ENCODE peak calls at places on chromosomes 5 and 9, in eight cellular contexts. One of them, this sample, is unnamed.

GRCh38 chr5:74316064-74316586 is 324.4 kb downstream of the ENC1 start:
- DNase-seq in chondrocyte: no peak
- DNase-seq in head of caudate nucleus: no peak
- DNase-seq in CD8-positive, alpha-beta memory T cell: no peak
- DNase-seq in OCI-M1: peak; percentile 20
- DNase-seq in NCI-H774: peak; percentile 28
- DNase-seq in AG08396: peak; percentile 81
- DNase-seq in activated CD8-positive, alpha-beta memory T cell treated with anti-CD3 and anti-CD28 coated beads for 24 hours: no peak
- DNase-seq in this sample: peak; percentile 14

GRCh38 chr9:89455356-89455824 is 42.5 kb downstream of the SEMA4D start:
- DNase-seq in NCI-H774: no peak
- DNase-seq in CD8-positive, alpha-beta memory T cell: no peak
- DNase-seq in AG08396: no peak
- DNase-seq in head of caudate nucleus: no peak
- DNase-seq in activated CD8-positive, alpha-beta memory T cell treated with anti-CD3 and anti-CD28 coated beads for 24 hours: no peak
- DNase-seq in OCI-M1: no peak
- DNase-seq in chondrocyte: no peak
- DNase-seq in this sample: no peak

GRCh38 chr5:134130239-134130945 is 15.9 kb downstream of the TCF7 start:
- DNase-seq in activated CD8-positive, alpha-beta memory T cell treated with anti-CD3 and anti-CD28 coated beads for 24 hours: no peak
- DNase-seq in chondrocyte: peak; percentile 47
- DNase-seq in head of caudate nucleus: no peak
- DNase-seq in NCI-H774: no peak
- DNase-seq in CD8-positive, alpha-beta memory T cell: no peak
- DNase-seq in AG08396: no peak
- DNase-seq in OCI-M1: no peak
- DNase-seq in this sample: no peak

GRCh38 chr9:126151671-126152050 is 175.0 kb upstream of the MVB12B start:
- DNase-seq in CD8-positive, alpha-beta memory T cell: no peak
- DNase-seq in activated CD8-positive, alpha-beta memory T cell treated with anti-CD3 and anti-CD28 coated beads for 24 hours: peak; percentile 24
- DNase-seq in AG08396: peak; percentile 36
- DNase-seq in head of caudate nucleus: no peak
- DNase-seq in NCI-H774: peak; percentile 42
- DNase-seq in chondrocyte: no peak
- DNase-seq in OCI-M1: no peak
- DNase-seq in this sample: peak; percentile 64

GRCh38 chr5:142246-142810 is 49.0 kb upstream of the LRRC14B start:
- DNase-seq in NCI-H774: no peak
- DNase-seq in activated CD8-positive, alpha-beta memory T cell treated with anti-CD3 and anti-CD28 coated beads for 24 hours: no peak
- DNase-seq in chondrocyte: no peak
- DNase-seq in OCI-M1: no peak
- DNase-seq in head of caudate nucleus: no peak
- DNase-seq in AG08396: peak; percentile 5
- DNase-seq in CD8-positive, alpha-beta memory T cell: no peak
- DNase-seq in this sample: no peak

GRCh38 chr5:15499528-15500325 is at the start of gene FBXL7:
- DNase-seq in NCI-H774: no peak
- DNase-seq in OCI-M1: no peak
- DNase-seq in head of caudate nucleus: peak; percentile 82
- DNase-seq in AG08396: peak; percentile 89
- DNase-seq in CD8-positive, alpha-beta memory T cell: no peak
- DNase-seq in chondrocyte: peak; percentile 94
- DNase-seq in activated CD8-positive, alpha-beta memory T cell treated with anti-CD3 and anti-CD28 coated beads for 24 hours: no peak
- DNase-seq in this sample: no peak

GRCh38 chr9:113497051-113497450 is 33.5 kb downstream of the RGS3 start:
- DNase-seq in NCI-H774: no peak
- DNase-seq in head of caudate nucleus: no peak
- DNase-seq in chondrocyte: no peak
- DNase-seq in CD8-positive, alpha-beta memory T cell: no peak
- DNase-seq in activated CD8-positive, alpha-beta memory T cell treated with anti-CD3 and anti-CD28 coated beads for 24 hours: no peak
- DNase-seq in OCI-M1: no peak
- DNase-seq in AG08396: no peak
- DNase-seq in this sample: no peak

GRCh38 chr9:128823903-128824406 is 5.6 kb downstream of the SPOUT1 start:
- DNase-seq in head of caudate nucleus: no peak
- DNase-seq in CD8-positive, alpha-beta memory T cell: no peak
- DNase-seq in chondrocyte: no peak
- DNase-seq in OCI-M1: no peak
- DNase-seq in NCI-H774: no peak
- DNase-seq in activated CD8-positive, alpha-beta memory T cell treated with anti-CD3 and anti-CD28 coated beads for 24 hours: no peak
- DNase-seq in AG08396: no peak
- DNase-seq in this sample: no peak

GRCh38 chr5:159207222-159207615 is 2.1 kb downstream of the RNF145 start:
- DNase-seq in CD8-positive, alpha-beta memory T cell: peak; percentile 2
- DNase-seq in activated CD8-positive, alpha-beta memory T cell treated with anti-CD3 and anti-CD28 coated beads for 24 hours: no peak
- DNase-seq in NCI-H774: no peak
- DNase-seq in AG08396: no peak
- DNase-seq in head of caudate nucleus: no peak
- DNase-seq in chondrocyte: no peak
- DNase-seq in OCI-M1: no peak
- DNase-seq in this sample: no peak

GRCh38 chr5:672329-673139 is 20.6 kb downstream of the TPPP start:
- DNase-seq in activated CD8-positive, alpha-beta memory T cell treated with anti-CD3 and anti-CD28 coated beads for 24 hours: no peak
- DNase-seq in CD8-positive, alpha-beta memory T cell: peak; percentile 80
- DNase-seq in OCI-M1: peak; percentile 52
- DNase-seq in AG08396: peak; percentile 81
- DNase-seq in chondrocyte: no peak
- DNase-seq in NCI-H774: peak; percentile 83
- DNase-seq in head of caudate nucleus: peak; percentile 79
- DNase-seq in this sample: peak; percentile 75

GRCh38 chr5:175861337-175862130 is 9.8 kb upstream of the CPLX2 start:
- DNase-seq in NCI-H774: peak; percentile 49
- DNase-seq in head of caudate nucleus: no peak
- DNase-seq in activated CD8-positive, alpha-beta memory T cell treated with anti-CD3 and anti-CD28 coated beads for 24 hours: no peak
- DNase-seq in AG08396: no peak
- DNase-seq in CD8-positive, alpha-beta memory T cell: no peak
- DNase-seq in OCI-M1: no peak
- DNase-seq in chondrocyte: no peak
- DNase-seq in this sample: peak; percentile 87

GRCh38 chr5:76622973-76623596 is at the start of gene F2RL2:
- DNase-seq in OCI-M1: no peak
- DNase-seq in head of caudate nucleus: no peak
- DNase-seq in activated CD8-positive, alpha-beta memory T cell treated with anti-CD3 and anti-CD28 coated beads for 24 hours: no peak
- DNase-seq in CD8-positive, alpha-beta memory T cell: no peak
- DNase-seq in NCI-H774: no peak
- DNase-seq in AG08396: peak; percentile 69
- DNase-seq in chondrocyte: no peak
- DNase-seq in this sample: no peak

GRCh38 chr5:38681966-38682365 is 125.5 kb upstream of the LIFR start:
- DNase-seq in OCI-M1: no peak
- DNase-seq in chondrocyte: no peak
- DNase-seq in CD8-positive, alpha-beta memory T cell: no peak
- DNase-seq in AG08396: no peak
- DNase-seq in head of caudate nucleus: no peak
- DNase-seq in activated CD8-positive, alpha-beta memory T cell treated with anti-CD3 and anti-CD28 coated beads for 24 hours: no peak
- DNase-seq in NCI-H774: no peak
- DNase-seq in this sample: no peak